ENCODE peak calls at places on chromosomes 4 and X, in four cellular contexts. One of them, this sample, is unnamed.
A peak's percentile ranks its signal among the peaks of the same experiment; 100 is the strongest.

GRCh38 chr4:53515076-53515475 is 76.2 kb downstream of the LNX1 start:
- DNase-seq in right cardiac atrium: no peak
- DNase-seq in AG20443: no peak
- DNase-seq in HT-29: no peak
- DNase-seq in this sample: no peak

GRCh38 chr4:145763399-145763798 is 83.5 kb downstream of the C4orf51 start:
- DNase-seq in right cardiac atrium: peak; percentile 66
- DNase-seq in AG20443: no peak
- DNase-seq in HT-29: no peak
- DNase-seq in this sample: no peak

GRCh38 chr4:82748176-82748575 is 50.4 kb downstream of the SCD5 start:
- DNase-seq in right cardiac atrium: no peak
- DNase-seq in AG20443: no peak
- DNase-seq in HT-29: no peak
- DNase-seq in this sample: no peak

GRCh38 chr4:155759372-155760252 is 791 bp downstream of the GUCY1B1 start:
- DNase-seq in right cardiac atrium: peak; percentile 90
- DNase-seq in AG20443: peak; percentile 57
- DNase-seq in HT-29: no peak
- DNase-seq in this sample: peak; percentile 88

GRCh38 chr4:17502764-17503163 is 9.1 kb downstream of the QDPR start:
- DNase-seq in right cardiac atrium: no peak
- DNase-seq in AG20443: no peak
- DNase-seq in HT-29: no peak
- DNase-seq in this sample: no peak

GRCh38 chrX:13463608-13464007 is 105.8 kb upstream of the EGFL6 start:
- DNase-seq in right cardiac atrium: peak; percentile 64
- DNase-seq in AG20443: peak; percentile 46
- DNase-seq in HT-29: no peak
- DNase-seq in this sample: no peak

GRCh38 chrX:119502727-119503483 is 34.7 kb downstream of the SLC25A5 start:
- DNase-seq in right cardiac atrium: no peak
- DNase-seq in AG20443: peak; percentile 50
- DNase-seq in HT-29: peak; percentile 93
- DNase-seq in this sample: no peak

GRCh38 chrX:24424948-24425347 is 40.1 kb upstream of the PDK3 start:
- DNase-seq in right cardiac atrium: peak; percentile 89
- DNase-seq in AG20443: peak; percentile 77
- DNase-seq in HT-29: no peak
- DNase-seq in this sample: peak; percentile 63

GRCh38 chr4:60945641-60946040 is 254.5 kb upstream of the ADGRL3 start:
- DNase-seq in right cardiac atrium: no peak
- DNase-seq in AG20443: no peak
- DNase-seq in HT-29: no peak
- DNase-seq in this sample: no peak

GRCh38 chr4:168558587-168558986 is 61.7 kb downstream of the PALLD start:
- DNase-seq in right cardiac atrium: no peak
- DNase-seq in AG20443: no peak
- DNase-seq in HT-29: no peak
- DNase-seq in this sample: no peak

GRCh38 chr4:126216611-126217010 is 901.9 kb downstream of the FAT4 start:
- DNase-seq in right cardiac atrium: no peak
- DNase-seq in AG20443: no peak
- DNase-seq in HT-29: no peak
- DNase-seq in this sample: no peak

GRCh38 chrX:119942831-119943184 is 743 bp downstream of the NKAP start:
- DNase-seq in right cardiac atrium: no peak
- DNase-seq in AG20443: no peak
- DNase-seq in HT-29: peak; percentile 22
- DNase-seq in this sample: no peak

GRCh38 chr4:169756971-169757574 is 671 bp downstream of the HPF1 start:
- DNase-seq in right cardiac atrium: no peak
- DNase-seq in AG20443: no peak
- DNase-seq in HT-29: peak; percentile 1
- DNase-seq in this sample: no peak

GRCh38 chr4:75723117-75723801 is 1.1 kb upstream of the USO1 start:
- DNase-seq in right cardiac atrium: no peak
- DNase-seq in AG20443: peak; percentile 44
- DNase-seq in HT-29: no peak
- DNase-seq in this sample: no peak

GRCh38 chr4:76585897-76586360 is 150.9 kb downstream of the SHROOM3 start:
- DNase-seq in right cardiac atrium: peak; percentile 86
- DNase-seq in AG20443: peak; percentile 60
- DNase-seq in HT-29: peak; percentile 94
- DNase-seq in this sample: peak; percentile 84

GRCh38 chr4:142353149-142353738 is 492.9 kb downstream of the INPP4B start:
- DNase-seq in right cardiac atrium: no peak
- DNase-seq in AG20443: peak; percentile 45
- DNase-seq in HT-29: peak; percentile 77
- DNase-seq in this sample: no peak

GRCh38 chrX:427812-428725 is 41.4 kb upstream of the PPP2R3B start:
- DNase-seq in right cardiac atrium: no peak
- DNase-seq in AG20443: peak; percentile 50
- DNase-seq in HT-29: no peak
- DNase-seq in this sample: no peak

GRCh38 chrX:97039363-97040029 is 155.8 kb downstream of the RPA4 start:
- DNase-seq in right cardiac atrium: peak; percentile 59
- DNase-seq in AG20443: peak; percentile 1
- DNase-seq in HT-29: peak; percentile 61
- DNase-seq in this sample: no peak

GRCh38 chrX:30906726-30907125 is 17.7 kb upstream of the TAB3 start:
- DNase-seq in right cardiac atrium: no peak
- DNase-seq in AG20443: peak; percentile 47
- DNase-seq in HT-29: no peak
- DNase-seq in this sample: no peak

GRCh38 chr4:11543710-11544109 is 115.0 kb upstream of the HS3ST1 start:
- DNase-seq in right cardiac atrium: no peak
- DNase-seq in AG20443: no peak
- DNase-seq in HT-29: peak; percentile 73
- DNase-seq in this sample: no peak

This sample was measured in Right ventricle myocardium inferior.